ENCODE peak calls at places on chromosomes 4 and X, in seven cellular contexts. L is fibroblast of lung, E is body of pancreas, F is heart left ventricle, G is GM12865, P is astrocyte of the spinal cord, X is endothelial cell of umbilical vein. Q is an unnamed sample.
A peak's percentile ranks its signal among the peaks of the same experiment; 100 is the strongest.

GRCh38 chr4:30833206-30833605 is 113.0 kb downstream of the PCDH7 start:
- DNase-seq in L (no peak), E (no peak), F (no peak), G (no peak), P (no peak), X (no peak), Q (no peak)

GRCh38 chr4:127251423-127251822 is 381.3 kb upstream of the INTU start:
- DNase-seq in L (peak; percentile 57), E (no peak), F (no peak), G (peak; percentile 48), P (peak; percentile 53), X (no peak), Q (peak; percentile 5)

GRCh38 chr4:23972202-23972601 is 82.4 kb upstream of the PPARGC1A start:
- DNase-seq in L (no peak), E (no peak), F (no peak), G (no peak), P (no peak), X (no peak), Q (no peak)

GRCh38 chrX:1912193-1912592 is 297.3 kb downstream of the ASMT start:
- DNase-seq in L (no peak), E (no peak), F (no peak), G (no peak), P (no peak), X (no peak), Q (no peak)

GRCh38 chrX:124594017-124594651 is 247.8 kb downstream of the SH2D1A start:
- DNase-seq in L (no peak), E (no peak), F (no peak), G (no peak), P (no peak), X (no peak), Q (no peak)

GRCh38 chrX:118499295-118499694 is 3.7 kb downstream of the DOCK11 start:
- DNase-seq in L (no peak), E (no peak), F (no peak), G (no peak), P (no peak), X (no peak), Q (no peak)

GRCh38 chr4:42396361-42397255 is 680 bp upstream of the SHISA3 start:
- DNase-seq in L (no peak), E (no peak), F (no peak), G (peak; percentile 63), P (peak; percentile 10), X (no peak), Q (no peak)

GRCh38 chrX:136755411-136755810 is 25.3 kb downstream of the ARHGEF6 start:
- DNase-seq in L (no peak), E (no peak), F (no peak), G (no peak), P (no peak), X (no peak), Q (no peak)

GRCh38 chr4:48173055-48173991 is 39.3 kb upstream of the TXK start:
- DNase-seq in L (peak; percentile 52), E (no peak), F (no peak), G (peak; percentile 70), P (peak; percentile 88), X (peak; percentile 18), Q (peak; percentile 74)

GRCh38 chr4:59629348-59629747 is 1570.8 kb upstream of the ADGRL3 start:
- DNase-seq in L (no peak), E (no peak), F (no peak), G (no peak), P (no peak), X (no peak), Q (no peak)

GRCh38 chr4:11814758-11815157 is 386.1 kb upstream of the HS3ST1 start:
- DNase-seq in L (no peak), E (no peak), F (no peak), G (no peak), P (no peak), X (no peak), Q (peak; percentile 60)

GRCh38 chr4:155809835-155810234 is 51.0 kb downstream of the GUCY1B1 start:
- DNase-seq in L (peak; percentile 84), E (no peak), F (no peak), G (peak; percentile 93), P (peak; percentile 91), X (peak; percentile 58), Q (peak; percentile 92)

GRCh38 chr4:166064706-166065105 is 191.7 kb downstream of the TLL1 start:
- DNase-seq in L (no peak), E (no peak), F (no peak), G (no peak), P (no peak), X (no peak), Q (no peak)

GRCh38 chrX:103644125-103644524 is 15.3 kb downstream of the TCEAL1 start:
- DNase-seq in L (no peak), E (no peak), F (no peak), G (no peak), P (no peak), X (no peak), Q (no peak)

GRCh38 chr4:37902738-37903693 is 12.1 kb downstream of the TBC1D1 start:
- DNase-seq in L (no peak), E (no peak), F (no peak), G (no peak), P (no peak), X (no peak), Q (no peak)

GRCh38 chr4:76570141-76570989 is 135.3 kb downstream of the SHROOM3 start:
- DNase-seq in L (peak; percentile 89), E (peak; percentile 41), F (no peak), G (peak; percentile 16), P (peak; percentile 78), X (no peak), Q (peak; percentile 52)

GRCh38 chr4:47465008-47465407 is 1.5 kb upstream of the COMMD8 start:
- DNase-seq in L (no peak), E (no peak), F (no peak), G (peak; percentile 69), P (no peak), X (no peak), Q (no peak)

GRCh38 chrX:85243155-85243554 is 424 bp downstream of the SATL1 start:
- DNase-seq in L (peak; percentile 1), E (no peak), F (no peak), G (no peak), P (no peak), X (no peak), Q (no peak)

GRCh38 chrX:48728653-48729052 is 32.1 kb downstream of the SUV39H1 start:
- DNase-seq in L (no peak), E (no peak), F (no peak), G (no peak), P (no peak), X (no peak), Q (no peak)

GRCh38 chr4:26061248-26061986 is 147.4 kb downstream of the SMIM20 start:
- DNase-seq in L (peak; percentile 40), E (no peak), F (no peak), G (peak; percentile 80), P (peak; percentile 50), X (no peak), Q (peak; percentile 37)

GRCh38 chrX:153400146-153401132 is 711 bp downstream of the PNMA6E start:
- DNase-seq in L (no peak), E (no peak), F (no peak), G (peak; percentile 55), P (no peak), X (peak; percentile 7), Q (no peak)

GRCh38 chrX:133085785-133086184 is 11.1 kb downstream of the USP26 start:
- DNase-seq in L (no peak), E (no peak), F (no peak), G (no peak), P (no peak), X (no peak), Q (no peak)

DNA sequence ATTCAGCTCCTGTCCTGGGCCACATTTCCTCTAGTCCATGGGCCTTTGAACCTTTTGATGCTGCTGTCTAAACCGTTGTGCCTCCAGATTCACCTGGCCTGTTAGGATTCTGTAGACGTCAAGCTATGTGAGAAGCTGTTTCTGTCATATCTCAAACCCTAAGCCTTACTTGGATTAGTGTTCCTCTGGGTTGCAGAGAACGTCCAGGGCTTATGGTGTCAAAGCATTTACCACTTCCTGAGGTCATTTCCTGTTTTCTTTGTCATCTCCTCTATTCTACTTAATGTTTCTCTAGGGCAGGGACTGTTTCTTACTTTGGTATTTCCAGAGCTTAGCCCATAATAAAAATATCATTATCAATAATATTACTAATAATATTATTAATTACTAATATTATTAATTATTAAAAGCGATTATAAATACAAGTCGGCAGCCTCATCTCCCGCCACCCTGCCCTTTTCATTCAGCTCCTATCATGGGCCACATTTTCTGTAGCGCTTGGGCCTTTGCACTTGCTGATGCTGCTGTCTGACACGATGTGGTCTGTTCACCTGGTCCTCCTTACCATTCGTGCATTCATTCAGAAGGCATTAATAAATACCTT is 19.1 kb downstream of the PRIMPOL start:
- DNase-seq in L (no peak), E (no peak), F (no peak), G (peak; percentile 36), P (no peak), X (peak; percentile 27), Q (no peak)
- H3K4me3 ChIP-seq in L (no peak overlapping the region), E (no peak overlapping the region), F (no peak overlapping the region), G (no peak overlapping the region), P (no peak overlapping the region), X (no peak overlapping the region), Q (no peak overlapping the region)

GRCh38 chr4:168840386-168840763 is 169.7 kb downstream of the CBR4 start:
- DNase-seq in L (peak; percentile 25), E (no peak), F (no peak), G (no peak), P (no peak), X (no peak), Q (no peak)
- TF ChIP-seq CTCF in L (no peak), E (no peak), F (no peak), G (no peak), P (no peak), X (no peak), Q (no peak)

DNA sequence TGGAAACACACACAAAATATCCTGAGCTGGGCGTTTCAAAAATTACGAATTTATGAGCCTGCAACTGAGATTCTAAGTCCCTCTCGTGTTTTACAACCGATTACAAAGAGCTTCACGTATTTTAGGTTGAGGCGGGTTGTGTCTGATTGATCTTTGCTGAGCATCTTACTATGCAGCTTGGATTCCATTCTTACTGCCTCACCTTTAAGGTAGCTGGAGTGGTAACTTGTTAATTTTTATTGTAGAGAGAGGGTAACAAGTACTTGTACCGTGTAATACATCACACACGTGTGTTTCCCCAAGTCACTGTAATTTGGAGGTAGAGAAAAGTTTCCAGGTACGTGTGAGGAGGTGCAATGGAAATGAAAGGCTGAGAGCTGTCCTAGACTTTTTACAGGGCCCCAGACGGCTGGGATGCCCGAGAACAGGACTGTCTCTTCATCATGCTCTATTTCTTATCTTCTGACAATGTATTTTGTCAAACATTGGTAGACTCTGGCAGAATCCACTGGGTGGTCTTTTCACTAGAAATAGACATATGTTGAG is 97.8 kb upstream of the TENM3 start:
- DNase-seq in L (peak; percentile 58), E (no peak), F (no peak), G (no peak), P (peak; percentile 18), X (no peak), Q (peak; percentile 13)
- H3K4me3 ChIP-seq in L (peak overlapping the region; percentile 67), E (no peak overlapping the region), F (no peak overlapping the region), G (peak overlapping the region; percentile 47), P (peak overlapping the region; percentile 80), X (no peak overlapping the region), Q (peak overlapping the region; percentile 60)

DNA sequence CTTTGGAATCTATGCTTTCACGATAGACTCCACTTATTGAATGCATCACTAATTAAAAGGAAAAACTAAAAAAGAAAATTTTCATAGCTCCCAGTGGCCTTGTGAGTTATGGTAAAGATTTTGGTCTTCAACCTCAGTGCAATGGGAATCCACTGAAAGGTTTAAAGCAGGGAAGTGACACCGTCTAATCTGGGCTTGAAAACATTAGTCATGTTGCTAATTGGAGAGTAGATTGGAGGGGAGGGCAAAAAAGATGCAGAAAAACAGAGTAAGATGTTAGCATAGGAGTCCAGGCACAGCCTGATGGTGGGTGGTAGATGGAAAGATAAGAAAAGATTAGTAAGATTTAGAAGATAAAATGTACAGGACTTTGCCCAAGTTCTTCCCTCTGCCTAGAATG is 633.1 kb upstream of the FTHL17 start:
- DNase-seq in L (no peak), E (no peak), F (no peak), G (no peak), P (no peak), X (no peak), Q (no peak)
- TF ChIP-seq CTCF in L (no peak), E (no peak), F (no peak), G (no peak), P (no peak), X (no peak), Q (no peak)